ENCODE peak calls at places on chromosomes 13 and 19, in six cellular contexts. J is body of pancreas; S is fibroblast of lung; I is PC-3; A is effector memory CD4-positive, alpha-beta T cell; T is left lung. O is an unnamed sample. For H3K9me3 and H3K4me1, the result is how much of the 10 kb centered on the place peaks cover.

GRCh38 chr13:39512687-39513086 is 90.3 kb downstream of the LHFPL6 start:
- DNase-seq in J (no peak), S (no peak), I (no peak), A (no peak), T (no peak), O (no peak)

GRCh38 chr13:43663474-43664090 is 123.2 kb downstream of the ENOX1 start:
- DNase-seq in J (no peak), S (peak), I (peak), A (no peak), T (no peak), O (no peak)

GRCh38 chr19:35556025-35556590 is 7.3 kb downstream of the ATP4A start:
- DNase-seq in J (no peak), S (no peak), I (no peak), A (no peak), T (no peak), O (no peak)

GRCh38 chr13:98524391-98524790 is 52.5 kb downstream of the STK24 start:
- DNase-seq in J (no peak), S (no peak), I (no peak), A (peak), T (no peak), O (no peak)

GRCh38 chr13:101231751-101232428 is 184.4 kb downstream of the NALCN start:
- DNase-seq in J (no peak), S (peak), I (no peak), A (no peak), T (no peak), O (no peak)

GRCh38 chr13:26449063-26449848 is 108.2 kb upstream of the WASF3 start:
- DNase-seq in J (no peak), S (peak), I (peak), A (no peak), T (no peak), O (no peak)

GRCh38 chr13:73767191-73767741 is 366.9 kb downstream of the KLF12 start:
- DNase-seq in J (no peak), S (peak), I (no peak), A (no peak), T (no peak), O (no peak)

GRCh38 chr19:54448037-54448773 is 794 bp upstream of the LENG8 start:
- DNase-seq in J (peak), S (peak), I (peak), A (no peak), T (peak), O (no peak)

GRCh38 chr13:71624641-71625040 is 242.4 kb downstream of the DACH1 start:
- DNase-seq in J (no peak), S (peak), I (no peak), A (no peak), T (no peak), O (no peak)

GRCh38 chr13:71359641-71360040 is 507.4 kb downstream of the DACH1 start:
- DNase-seq in J (no peak), S (no peak), I (no peak), A (no peak), T (no peak), O (no peak)

GRCh38 chr19:1953441-1954094 is 12.6 kb downstream of the CSNK1G2 start:
- DNase-seq in J (no peak), S (no peak), I (no peak), A (no peak), T (peak), O (no peak)

GRCh38 chr19:3655402-3656072 is 28.9 kb upstream of the CACTIN start:
- DNase-seq in J (no peak), S (peak), I (peak), A (no peak), T (no peak), O (no peak)

GRCh38 chr19:6668696-6669095 is 1.3 kb downstream of the TNFSF14 start:
- DNase-seq in J (no peak), S (no peak), I (no peak), A (peak), T (no peak), O (no peak)

GRCh38 chr13:72437458-72437857 is 290.0 kb downstream of the MZT1 start:
- DNase-seq in J (no peak), S (peak), I (peak), A (no peak), T (no peak), O (no peak)

GRCh38 chr13:99765869-99766268 is 205.7 kb downstream of the ZIC5 start:
- DNase-seq in J (no peak), S (no peak), I (no peak), A (no peak), T (no peak), O (no peak)

GRCh38 chr19:30662211-30662861 is 290.2 kb downstream of the ZNF536 start:
- DNase-seq in J (peak), S (peak), I (no peak), A (no peak), T (no peak), O (no peak)

GRCh38 chr19:4365791-4366665 is 22.7 kb downstream of the MPND start:
- DNase-seq in J (no peak), S (no peak), I (no peak), A (no peak), T (no peak), O (no peak)

GRCh38 chr13:29438772-29439171 is 156.7 kb downstream of the SLC7A1 start:
- DNase-seq in J (no peak), S (peak), I (no peak), A (no peak), T (no peak), O (no peak)

GRCh38 chr19:12872941-12873890 is 8.0 kb downstream of the DNASE2 start:
- DNase-seq in J (peak), S (peak), I (peak), A (peak), T (no peak), O (peak)

GRCh38 chr19:855142-855541 is 3.0 kb downstream of the ELANE start:
- DNase-seq in J (no peak), S (no peak), I (no peak), A (no peak), T (no peak), O (no peak)

GRCh38 chr13:64480206-64480605 is 2749.9 kb downstream of the PCDH9 start:
- DNase-seq in J (no peak), S (no peak), I (no peak), A (no peak), T (no peak), O (no peak)

GRCh38 chr13:66214467-66214866 is 1015.7 kb downstream of the PCDH9 start:
- DNase-seq in J (no peak), S (no peak), I (no peak), A (no peak), T (no peak), O (no peak)

GRCh38 chr19:2227415-2228156 is 8.5 kb downstream of the PLEKHJ1 start:
- DNase-seq in J (no peak), S (no peak), I (no peak), A (no peak), T (no peak), O (no peak)

GRCh38 chr13:99677388-99677951 is 176.2 kb downstream of the TM9SF2 start:
- DNase-seq in J (no peak), S (no peak), I (peak), A (no peak), T (no peak), O (no peak)

GRCh38 chr13:36436811-36437210 is 4.5 kb downstream of the CCNA1 start:
- DNase-seq in J (no peak), S (no peak), I (no peak), A (no peak), T (no peak), O (no peak)

GRCh38 chr13:93561553-93561952 is 334.9 kb downstream of the GPC6 start:
- DNase-seq in J (no peak), S (no peak), I (no peak), A (no peak), T (no peak), O (no peak)

GRCh38 chr19:29770653-29771052 is 41.1 kb upstream of the CCNE1 start:
- DNase-seq in J (no peak), S (no peak), I (no peak), A (no peak), T (no peak), O (no peak)

GRCh38 chr19:29483944-29484581 is 41.7 kb upstream of the VSTM2B start:
- DNase-seq in J (no peak), S (no peak), I (no peak), A (no peak), T (no peak), O (no peak)

DNA sequence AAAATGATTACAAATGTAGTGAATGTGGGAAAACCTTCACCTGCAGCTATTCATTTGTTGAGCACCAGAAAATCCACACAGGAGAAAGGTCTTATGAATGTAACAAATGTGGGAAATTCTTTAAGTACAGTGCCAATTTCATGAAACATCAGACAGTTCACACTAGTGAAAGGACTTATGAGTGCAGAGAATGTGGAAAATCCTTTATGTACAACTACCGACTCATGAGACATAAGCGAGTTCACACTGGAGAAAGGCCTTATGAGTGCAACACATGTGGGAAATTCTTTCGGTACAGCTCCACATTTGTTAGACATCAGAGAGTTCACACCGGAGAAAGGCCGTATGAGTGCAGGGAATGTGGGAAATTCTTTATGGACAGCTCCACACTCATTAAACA is 9.2 kb downstream of the ZNF548 start:
- DNase-seq in J (no peak), S (no peak), I (no peak), A (no peak), T (no peak), O (no peak)
- H3K4me3 ChIP-seq in J (no peak), S (no peak), I (no peak), A (no peak), T (no peak), O (no peak)

GRCh38 chr19:11657307-11657706 is 60.0 kb downstream of the ZNF627 start:
- DNase-seq in J (no peak), S (no peak), I (no peak), A (no peak), T (no peak), O (no peak)
- H3K9me3 ChIP-seq in J (under half), S (under half), I (under half), A (under half), T (under half), O (under half)

DNA sequence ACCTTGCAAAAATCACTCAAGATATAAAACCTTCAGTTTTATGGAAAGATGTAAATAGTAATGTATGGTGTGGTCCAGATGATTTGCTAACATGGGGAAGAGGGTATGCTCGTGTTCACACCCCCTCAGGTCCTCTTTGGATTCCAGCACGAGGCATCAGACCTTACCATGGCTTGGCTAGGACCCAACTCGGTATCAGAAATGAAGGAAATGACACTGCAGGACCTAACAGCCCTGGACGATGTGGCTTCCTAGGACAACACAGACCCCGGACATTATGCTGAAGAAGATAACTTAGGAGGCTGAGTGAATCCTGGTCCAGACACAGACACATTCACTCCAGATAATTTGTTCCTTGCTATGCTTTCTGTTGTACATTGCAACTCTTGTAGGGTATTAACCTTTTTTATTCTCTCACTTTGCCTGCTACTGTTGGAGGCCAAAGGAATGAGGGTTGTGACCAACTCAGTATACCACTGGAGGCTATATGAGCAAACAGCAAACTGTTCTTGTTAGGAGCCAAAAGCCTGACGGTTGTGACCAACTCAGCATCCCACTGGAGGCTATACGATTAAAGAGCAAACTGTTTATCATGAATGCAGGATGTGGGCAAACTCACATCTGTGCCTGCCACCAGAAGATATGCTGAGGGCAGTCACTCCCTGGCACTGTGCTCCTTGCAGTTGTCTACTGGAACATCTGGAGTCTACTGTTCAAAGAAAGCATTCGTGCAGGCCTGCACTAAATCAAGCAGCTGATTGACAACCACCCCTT is 121.7 kb downstream of the ZNF429 start:
- DNase-seq in J (no peak), S (no peak), I (no peak), A (no peak), T (no peak), O (no peak)
- H3K4me1 ChIP-seq in J (under half), S (under half), I (under half), A (under half), T (under half), O (under half)

GRCh38 chr19:51194527-51195315 is 30.2 kb upstream of the CD33 start:
- DNase-seq in J (no peak), S (no peak), I (no peak), A (no peak), T (no peak), O (no peak)

GRCh38 chr19:51195616-51196015 is 29.3 kb upstream of the CD33 start:
- DNase-seq in J (no peak), S (no peak), I (no peak), A (no peak), T (no peak), O (no peak)

GRCh38 chr19:51192689-51193088 is 32.2 kb upstream of the CD33 start:
- DNase-seq in J (no peak), S (no peak), I (no peak), A (no peak), T (no peak), O (no peak)

GRCh38 chr19:51196181-51196580 is 28.7 kb upstream of the CD33 start:
- DNase-seq in J (no peak), S (no peak), I (no peak), A (no peak), T (no peak), O (no peak)

DNA sequence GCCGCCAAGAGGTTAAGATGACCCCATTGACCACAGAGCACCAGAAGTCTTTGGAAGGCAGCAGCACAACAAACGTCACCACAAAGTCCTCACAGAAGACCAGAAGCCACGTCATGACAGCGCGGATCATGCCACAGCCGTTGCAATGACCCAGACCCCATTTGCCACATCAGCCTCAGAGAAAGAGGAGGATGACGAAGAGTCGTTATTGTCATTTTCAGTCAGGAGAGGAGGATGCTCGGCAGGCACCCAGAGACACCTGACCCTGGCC is 29.6 kb upstream of the CD33 start:
- DNase-seq in J (no peak), S (no peak), I (no peak), A (no peak), T (no peak), O (no peak)
- H3K4me3 ChIP-seq in J (no peak), S (no peak), I (no peak), A (no peak), T (no peak), O (no peak)

O was measured in naive thymus-derived CD4-positive, alpha-beta T cell.